ENCODE peak calls at places on chromosome 6, in eight cellular contexts. One of them, this sample, is unnamed.

GRCh38 chr6:10355115-10355702 is 59.7 kb downstream of the TFAP2A start:
- DNase-seq in GM23338: no peak
- DNase-seq in stimulated activated CD4-positive, alpha-beta T cell treated with anti-CD3 and anti-CD28 coated beads, Interleukin-4, amount 100 ng/mL, for 1 hour: no peak
- DNase-seq in RPMI8226: no peak
- DNase-seq in cardiac muscle cell: no peak
- DNase-seq in left cardiac atrium: no peak
- DNase-seq in ACHN: no peak
- DNase-seq in astrocyte of the cerebellum: no peak
- DNase-seq in this sample: no peak

GRCh38 chr6:7268362-7269310 is 44.4 kb downstream of the SSR1 start:
- DNase-seq in astrocyte of the cerebellum: no peak
- DNase-seq in left cardiac atrium: no peak
- DNase-seq in cardiac muscle cell: no peak
- DNase-seq in RPMI8226: no peak
- DNase-seq in stimulated activated CD4-positive, alpha-beta T cell treated with anti-CD3 and anti-CD28 coated beads, Interleukin-4, amount 100 ng/mL, for 1 hour: no peak
- DNase-seq in GM23338: no peak
- DNase-seq in ACHN: no peak
- DNase-seq in this sample: no peak

GRCh38 chr6:107634147-107635057 is 144.5 kb downstream of the SOBP start:
- DNase-seq in RPMI8226: no peak
- DNase-seq in ACHN: no peak
- DNase-seq in astrocyte of the cerebellum: no peak
- DNase-seq in cardiac muscle cell: peak
- DNase-seq in stimulated activated CD4-positive, alpha-beta T cell treated with anti-CD3 and anti-CD28 coated beads, Interleukin-4, amount 100 ng/mL, for 1 hour: peak
- DNase-seq in GM23338: peak
- DNase-seq in left cardiac atrium: peak
- DNase-seq in this sample: no peak

GRCh38 chr6:112443118-112443641 is 96.0 kb downstream of the RFPL4B start:
- DNase-seq in stimulated activated CD4-positive, alpha-beta T cell treated with anti-CD3 and anti-CD28 coated beads, Interleukin-4, amount 100 ng/mL, for 1 hour: no peak
- DNase-seq in left cardiac atrium: no peak
- DNase-seq in ACHN: no peak
- DNase-seq in GM23338: no peak
- DNase-seq in cardiac muscle cell: no peak
- DNase-seq in RPMI8226: no peak
- DNase-seq in astrocyte of the cerebellum: peak
- DNase-seq in this sample: no peak

GRCh38 chr6:35258336-35258735 is 1.2 kb upstream of the ZNF76 start:
- DNase-seq in ACHN: no peak
- DNase-seq in cardiac muscle cell: no peak
- DNase-seq in astrocyte of the cerebellum: no peak
- DNase-seq in GM23338: no peak
- DNase-seq in stimulated activated CD4-positive, alpha-beta T cell treated with anti-CD3 and anti-CD28 coated beads, Interleukin-4, amount 100 ng/mL, for 1 hour: no peak
- DNase-seq in RPMI8226: no peak
- DNase-seq in left cardiac atrium: no peak
- DNase-seq in this sample: no peak

GRCh38 chr6:76852776-76853175 is 610.5 kb downstream of the HTR1B start:
- DNase-seq in GM23338: no peak
- DNase-seq in cardiac muscle cell: peak
- DNase-seq in ACHN: no peak
- DNase-seq in astrocyte of the cerebellum: no peak
- DNase-seq in RPMI8226: no peak
- DNase-seq in left cardiac atrium: no peak
- DNase-seq in stimulated activated CD4-positive, alpha-beta T cell treated with anti-CD3 and anti-CD28 coated beads, Interleukin-4, amount 100 ng/mL, for 1 hour: no peak
- DNase-seq in this sample: no peak

GRCh38 chr6:28408076-28408802 is 8.7 kb upstream of the ZSCAN12 start:
- DNase-seq in stimulated activated CD4-positive, alpha-beta T cell treated with anti-CD3 and anti-CD28 coated beads, Interleukin-4, amount 100 ng/mL, for 1 hour: no peak
- DNase-seq in astrocyte of the cerebellum: no peak
- DNase-seq in left cardiac atrium: no peak
- DNase-seq in cardiac muscle cell: peak
- DNase-seq in GM23338: no peak
- DNase-seq in RPMI8226: no peak
- DNase-seq in ACHN: no peak
- DNase-seq in this sample: no peak

GRCh38 chr6:131733376-131734016 is 22.7 kb upstream of the CTAGE9 start:
- DNase-seq in left cardiac atrium: no peak
- DNase-seq in cardiac muscle cell: peak
- DNase-seq in GM23338: no peak
- DNase-seq in astrocyte of the cerebellum: peak
- DNase-seq in RPMI8226: no peak
- DNase-seq in stimulated activated CD4-positive, alpha-beta T cell treated with anti-CD3 and anti-CD28 coated beads, Interleukin-4, amount 100 ng/mL, for 1 hour: no peak
- DNase-seq in ACHN: no peak
- DNase-seq in this sample: no peak

GRCh38 chr6:142301421-142302391 is at the start of gene ADGRG6:
- DNase-seq in GM23338: peak
- DNase-seq in left cardiac atrium: peak
- DNase-seq in RPMI8226: peak
- DNase-seq in ACHN: peak
- DNase-seq in stimulated activated CD4-positive, alpha-beta T cell treated with anti-CD3 and anti-CD28 coated beads, Interleukin-4, amount 100 ng/mL, for 1 hour: peak
- DNase-seq in cardiac muscle cell: peak
- DNase-seq in astrocyte of the cerebellum: no peak
- DNase-seq in this sample: no peak

GRCh38 chr6:163789199-163789810 is 374.8 kb downstream of the QKI start:
- DNase-seq in GM23338: no peak
- DNase-seq in cardiac muscle cell: no peak
- DNase-seq in stimulated activated CD4-positive, alpha-beta T cell treated with anti-CD3 and anti-CD28 coated beads, Interleukin-4, amount 100 ng/mL, for 1 hour: no peak
- DNase-seq in astrocyte of the cerebellum: no peak
- DNase-seq in left cardiac atrium: no peak
- DNase-seq in RPMI8226: no peak
- DNase-seq in ACHN: no peak
- DNase-seq in this sample: no peak

GRCh38 chr6:28710466-28711191 is 184.9 kb downstream of the GPX5 start:
- DNase-seq in GM23338: peak
- DNase-seq in stimulated activated CD4-positive, alpha-beta T cell treated with anti-CD3 and anti-CD28 coated beads, Interleukin-4, amount 100 ng/mL, for 1 hour: no peak
- DNase-seq in astrocyte of the cerebellum: no peak
- DNase-seq in RPMI8226: peak
- DNase-seq in cardiac muscle cell: peak
- DNase-seq in left cardiac atrium: no peak
- DNase-seq in ACHN: no peak
- DNase-seq in this sample: no peak

GRCh38 chr6:44176935-44177509 is 18.4 kb downstream of the CAPN11 start:
- DNase-seq in left cardiac atrium: no peak
- DNase-seq in RPMI8226: peak
- DNase-seq in stimulated activated CD4-positive, alpha-beta T cell treated with anti-CD3 and anti-CD28 coated beads, Interleukin-4, amount 100 ng/mL, for 1 hour: no peak
- DNase-seq in cardiac muscle cell: no peak
- DNase-seq in astrocyte of the cerebellum: no peak
- DNase-seq in ACHN: no peak
- DNase-seq in GM23338: no peak
- DNase-seq in this sample: no peak

GRCh38 chr6:108734336-108734922 is 113.8 kb upstream of the ARMC2 start:
- DNase-seq in stimulated activated CD4-positive, alpha-beta T cell treated with anti-CD3 and anti-CD28 coated beads, Interleukin-4, amount 100 ng/mL, for 1 hour: no peak
- DNase-seq in RPMI8226: peak
- DNase-seq in cardiac muscle cell: no peak
- DNase-seq in astrocyte of the cerebellum: no peak
- DNase-seq in GM23338: no peak
- DNase-seq in ACHN: no peak
- DNase-seq in left cardiac atrium: no peak
- DNase-seq in this sample: no peak

GRCh38 chr6:143700684-143701342 is 23.0 kb downstream of the PHACTR2 start:
- DNase-seq in GM23338: no peak
- DNase-seq in ACHN: no peak
- DNase-seq in astrocyte of the cerebellum: no peak
- DNase-seq in left cardiac atrium: no peak
- DNase-seq in RPMI8226: no peak
- DNase-seq in stimulated activated CD4-positive, alpha-beta T cell treated with anti-CD3 and anti-CD28 coated beads, Interleukin-4, amount 100 ng/mL, for 1 hour: no peak
- DNase-seq in cardiac muscle cell: peak
- DNase-seq in this sample: no peak

GRCh38 chr6:74166849-74167248 is 470.8 kb downstream of the CD109 start:
- DNase-seq in astrocyte of the cerebellum: no peak
- DNase-seq in ACHN: no peak
- DNase-seq in left cardiac atrium: no peak
- DNase-seq in RPMI8226: no peak
- DNase-seq in cardiac muscle cell: no peak
- DNase-seq in stimulated activated CD4-positive, alpha-beta T cell treated with anti-CD3 and anti-CD28 coated beads, Interleukin-4, amount 100 ng/mL, for 1 hour: no peak
- DNase-seq in GM23338: no peak
- DNase-seq in this sample: no peak

GRCh38 chr6:45032426-45032825 is 295.7 kb upstream of the RUNX2 start:
- DNase-seq in GM23338: no peak
- DNase-seq in cardiac muscle cell: no peak
- DNase-seq in astrocyte of the cerebellum: no peak
- DNase-seq in RPMI8226: no peak
- DNase-seq in ACHN: no peak
- DNase-seq in left cardiac atrium: no peak
- DNase-seq in stimulated activated CD4-positive, alpha-beta T cell treated with anti-CD3 and anti-CD28 coated beads, Interleukin-4, amount 100 ng/mL, for 1 hour: no peak
- DNase-seq in this sample: no peak

GRCh38 chr6:44012078-44012493 is 115.2 kb downstream of the MRPL14 start:
- DNase-seq in cardiac muscle cell: peak
- DNase-seq in ACHN: peak
- DNase-seq in stimulated activated CD4-positive, alpha-beta T cell treated with anti-CD3 and anti-CD28 coated beads, Interleukin-4, amount 100 ng/mL, for 1 hour: no peak
- DNase-seq in GM23338: no peak
- DNase-seq in RPMI8226: no peak
- DNase-seq in left cardiac atrium: no peak
- DNase-seq in astrocyte of the cerebellum: peak
- DNase-seq in this sample: no peak

GRCh38 chr6:119830494-119831295 is 481.1 kb upstream of the MAN1A1 start:
- DNase-seq in stimulated activated CD4-positive, alpha-beta T cell treated with anti-CD3 and anti-CD28 coated beads, Interleukin-4, amount 100 ng/mL, for 1 hour: no peak
- DNase-seq in astrocyte of the cerebellum: no peak
- DNase-seq in left cardiac atrium: no peak
- DNase-seq in RPMI8226: no peak
- DNase-seq in ACHN: no peak
- DNase-seq in cardiac muscle cell: peak
- DNase-seq in GM23338: no peak
- DNase-seq in this sample: no peak

GRCh38 chr6:11645016-11645415 is 107.5 kb downstream of the TMEM170B start:
- DNase-seq in left cardiac atrium: no peak
- DNase-seq in ACHN: no peak
- DNase-seq in cardiac muscle cell: peak
- DNase-seq in astrocyte of the cerebellum: no peak
- DNase-seq in RPMI8226: no peak
- DNase-seq in stimulated activated CD4-positive, alpha-beta T cell treated with anti-CD3 and anti-CD28 coated beads, Interleukin-4, amount 100 ng/mL, for 1 hour: no peak
- DNase-seq in GM23338: no peak
- DNase-seq in this sample: no peak

GRCh38 chr6:20213271-20213798 is 1.1 kb upstream of the MBOAT1 start:
- DNase-seq in RPMI8226: peak
- DNase-seq in GM23338: peak
- DNase-seq in stimulated activated CD4-positive, alpha-beta T cell treated with anti-CD3 and anti-CD28 coated beads, Interleukin-4, amount 100 ng/mL, for 1 hour: no peak
- DNase-seq in ACHN: no peak
- DNase-seq in left cardiac atrium: no peak
- DNase-seq in cardiac muscle cell: no peak
- DNase-seq in astrocyte of the cerebellum: no peak
- DNase-seq in this sample: no peak

GRCh38 chr6:17144016-17144415 is 42.2 kb downstream of the STMND1 start:
- DNase-seq in RPMI8226: no peak
- DNase-seq in cardiac muscle cell: no peak
- DNase-seq in left cardiac atrium: no peak
- DNase-seq in GM23338: no peak
- DNase-seq in ACHN: no peak
- DNase-seq in astrocyte of the cerebellum: no peak
- DNase-seq in stimulated activated CD4-positive, alpha-beta T cell treated with anti-CD3 and anti-CD28 coated beads, Interleukin-4, amount 100 ng/mL, for 1 hour: no peak
- DNase-seq in this sample: no peak

GRCh38 chr6:15881150-15881549 is 218.3 kb upstream of the DTNBP1 start:
- DNase-seq in cardiac muscle cell: no peak
- DNase-seq in GM23338: no peak
- DNase-seq in RPMI8226: no peak
- DNase-seq in ACHN: no peak
- DNase-seq in stimulated activated CD4-positive, alpha-beta T cell treated with anti-CD3 and anti-CD28 coated beads, Interleukin-4, amount 100 ng/mL, for 1 hour: no peak
- DNase-seq in astrocyte of the cerebellum: no peak
- DNase-seq in left cardiac atrium: no peak
- DNase-seq in this sample: no peak

GRCh38 chr6:51098801-51099200 is 280.1 kb downstream of the TFAP2B start:
- DNase-seq in RPMI8226: no peak
- DNase-seq in stimulated activated CD4-positive, alpha-beta T cell treated with anti-CD3 and anti-CD28 coated beads, Interleukin-4, amount 100 ng/mL, for 1 hour: no peak
- DNase-seq in cardiac muscle cell: no peak
- DNase-seq in left cardiac atrium: no peak
- DNase-seq in GM23338: no peak
- DNase-seq in ACHN: peak
- DNase-seq in astrocyte of the cerebellum: no peak
- DNase-seq in this sample: no peak

GRCh38 chr6:73452107-73452461 is at the start of gene CGAS:
- DNase-seq in astrocyte of the cerebellum: peak
- DNase-seq in ACHN: no peak
- DNase-seq in cardiac muscle cell: peak
- DNase-seq in GM23338: peak
- DNase-seq in stimulated activated CD4-positive, alpha-beta T cell treated with anti-CD3 and anti-CD28 coated beads, Interleukin-4, amount 100 ng/mL, for 1 hour: peak
- DNase-seq in RPMI8226: peak
- DNase-seq in left cardiac atrium: peak
- DNase-seq in this sample: peak

GRCh38 chr6:14758421-14759043 is 487.3 kb upstream of the JARID2 start:
- DNase-seq in GM23338: no peak
- DNase-seq in left cardiac atrium: no peak
- DNase-seq in stimulated activated CD4-positive, alpha-beta T cell treated with anti-CD3 and anti-CD28 coated beads, Interleukin-4, amount 100 ng/mL, for 1 hour: peak
- DNase-seq in astrocyte of the cerebellum: no peak
- DNase-seq in cardiac muscle cell: no peak
- DNase-seq in RPMI8226: no peak
- DNase-seq in ACHN: no peak
- DNase-seq in this sample: no peak

GRCh38 chr6:42007753-42008528 is 42.4 kb upstream of the TAF8 start:
- DNase-seq in cardiac muscle cell: no peak
- DNase-seq in left cardiac atrium: no peak
- DNase-seq in stimulated activated CD4-positive, alpha-beta T cell treated with anti-CD3 and anti-CD28 coated beads, Interleukin-4, amount 100 ng/mL, for 1 hour: peak
- DNase-seq in GM23338: no peak
- DNase-seq in ACHN: no peak
- DNase-seq in astrocyte of the cerebellum: no peak
- DNase-seq in RPMI8226: no peak
- DNase-seq in this sample: no peak

GRCh38 chr6:15066433-15067337 is 179.2 kb upstream of the JARID2 start:
- DNase-seq in stimulated activated CD4-positive, alpha-beta T cell treated with anti-CD3 and anti-CD28 coated beads, Interleukin-4, amount 100 ng/mL, for 1 hour: no peak
- DNase-seq in GM23338: no peak
- DNase-seq in astrocyte of the cerebellum: no peak
- DNase-seq in RPMI8226: no peak
- DNase-seq in ACHN: no peak
- DNase-seq in left cardiac atrium: peak
- DNase-seq in cardiac muscle cell: peak
- DNase-seq in this sample: no peak

GRCh38 chr6:21522773-21523490 is 70.6 kb upstream of the SOX4 start:
- DNase-seq in cardiac muscle cell: no peak
- DNase-seq in astrocyte of the cerebellum: no peak
- DNase-seq in stimulated activated CD4-positive, alpha-beta T cell treated with anti-CD3 and anti-CD28 coated beads, Interleukin-4, amount 100 ng/mL, for 1 hour: no peak
- DNase-seq in RPMI8226: no peak
- DNase-seq in ACHN: no peak
- DNase-seq in GM23338: peak
- DNase-seq in left cardiac atrium: no peak
- DNase-seq in this sample: no peak

GRCh38 chr6:116190550-116190949 is 63.3 kb downstream of the TSPYL4 start:
- DNase-seq in left cardiac atrium: no peak
- DNase-seq in RPMI8226: no peak
- DNase-seq in GM23338: no peak
- DNase-seq in cardiac muscle cell: peak
- DNase-seq in astrocyte of the cerebellum: peak
- DNase-seq in stimulated activated CD4-positive, alpha-beta T cell treated with anti-CD3 and anti-CD28 coated beads, Interleukin-4, amount 100 ng/mL, for 1 hour: no peak
- DNase-seq in ACHN: no peak
- DNase-seq in this sample: no peak

GRCh38 chr6:1606533-1607235 is 3.0 kb upstream of the FOXC1 start:
- DNase-seq in cardiac muscle cell: no peak
- DNase-seq in left cardiac atrium: no peak
- DNase-seq in stimulated activated CD4-positive, alpha-beta T cell treated with anti-CD3 and anti-CD28 coated beads, Interleukin-4, amount 100 ng/mL, for 1 hour: no peak
- DNase-seq in GM23338: peak
- DNase-seq in RPMI8226: no peak
- DNase-seq in astrocyte of the cerebellum: no peak
- DNase-seq in ACHN: no peak
- DNase-seq in this sample: no peak

GRCh38 chr6:39830444-39830843 is 38.3 kb downstream of the DAAM2 start:
- DNase-seq in GM23338: no peak
- DNase-seq in cardiac muscle cell: no peak
- DNase-seq in astrocyte of the cerebellum: no peak
- DNase-seq in ACHN: no peak
- DNase-seq in stimulated activated CD4-positive, alpha-beta T cell treated with anti-CD3 and anti-CD28 coated beads, Interleukin-4, amount 100 ng/mL, for 1 hour: no peak
- DNase-seq in left cardiac atrium: no peak
- DNase-seq in RPMI8226: no peak
- DNase-seq in this sample: no peak